ENCODE peak calls at places on chromosomes 13 and 19, in five cellular contexts. T, H, I, N and O are unnamed samples.

GRCh38 chr19:13817018-13817614 is 21.9 kb downstream of the ZSWIM4 start:
- DNase-seq in T (no peak), H (peak), I (no peak), N (no peak), O (no peak)

GRCh38 chr19:3397266-3398022 is 31.1 kb downstream of the NFIC start:
- DNase-seq in T (no peak), H (no peak), I (no peak), N (no peak), O (no peak)

GRCh38 chr13:39779337-39780270 is 124.1 kb downstream of the COG6 start:
- DNase-seq in T (peak), H (no peak), I (no peak), N (peak), O (peak)

GRCh38 chr13:39864221-39864620 is 208.8 kb downstream of the COG6 start:
- DNase-seq in T (no peak), H (no peak), I (no peak), N (no peak), O (no peak)

GRCh38 chr13:113366031-113366588 is 2.2 kb upstream of the GRTP1 start:
- DNase-seq in T (no peak), H (no peak), I (no peak), N (no peak), O (no peak)

GRCh38 chr13:50280538-50280937 is 265.3 kb downstream of the KCNRG start:
- DNase-seq in T (no peak), H (no peak), I (no peak), N (no peak), O (no peak)

GRCh38 chr13:107867701-107868661 is 347.4 kb downstream of the LIG4 start:
- DNase-seq in T (no peak), H (no peak), I (no peak), N (peak), O (no peak)

GRCh38 chr13:24228852-24229458 is 68.4 kb downstream of the SPATA13 start:
- DNase-seq in T (peak), H (no peak), I (no peak), N (peak), O (peak)

GRCh38 chr19:58325623-58326022 is 1.2 kb upstream of the ZSCAN22 start:
- DNase-seq in T (no peak), H (no peak), I (no peak), N (peak), O (no peak)

GRCh38 chr19:51771369-51771768 is 10.4 kb downstream of the FPR2 start:
- DNase-seq in T (no peak), H (no peak), I (no peak), N (no peak), O (no peak)

GRCh38 chr13:26019881-26020535 is 31.8 kb downstream of the SHISA2 start:
- DNase-seq in T (no peak), H (no peak), I (no peak), N (peak), O (no peak)

GRCh38 chr13:72295173-72295572 is 428.2 kb upstream of the DACH1 start:
- DNase-seq in T (no peak), H (no peak), I (no peak), N (no peak), O (no peak)

GRCh38 chr13:37443538-37443937 is 155.0 kb downstream of the POSTN start:
- DNase-seq in T (no peak), H (no peak), I (no peak), N (peak), O (no peak)

GRCh38 chr13:61247149-61247936 is 168.3 kb downstream of the PCDH20 start:
- DNase-seq in T (no peak), H (peak), I (no peak), N (no peak), O (no peak)

GRCh38 chr13:32752997-32753606 is 166.8 kb downstream of the PDS5B start:
- DNase-seq in T (no peak), H (no peak), I (no peak), N (no peak), O (no peak)

GRCh38 chr13:113862766-113863510 is 938 bp downstream of the GAS6 start:
- DNase-seq in T (no peak), H (peak), I (no peak), N (no peak), O (no peak)

GRCh38 chr13:33004454-33004853 is 11.8 kb upstream of the KL start:
- DNase-seq in T (no peak), H (no peak), I (no peak), N (no peak), O (no peak)

GRCh38 chr13:78147905-78148304 is 229.3 kb upstream of the EDNRB start:
- DNase-seq in T (no peak), H (no peak), I (no peak), N (peak), O (no peak)

GRCh38 chr19:44260343-44260681 is 626 bp downstream of the ZNF233 start:
- DNase-seq in T (no peak), H (no peak), I (no peak), N (no peak), O (no peak)

GRCh38 chr19:10346509-10346908 is 7.1 kb upstream of the ICAM3 start:
- DNase-seq in T (no peak), H (no peak), I (no peak), N (peak), O (no peak)

GRCh38 chr19:40671404-40671803 is 19.0 kb downstream of the NUMBL start:
- DNase-seq in T (no peak), H (no peak), I (no peak), N (no peak), O (no peak)

GRCh38 chr13:74444161-74444571 is 310.0 kb upstream of the KLF12 start:
- DNase-seq in T (no peak), H (no peak), I (no peak), N (no peak), O (no peak)
- H3K4me3 ChIP-seq in T (no peak), H (no peak), I (no peak), N (no peak), O (no peak)

DNA sequence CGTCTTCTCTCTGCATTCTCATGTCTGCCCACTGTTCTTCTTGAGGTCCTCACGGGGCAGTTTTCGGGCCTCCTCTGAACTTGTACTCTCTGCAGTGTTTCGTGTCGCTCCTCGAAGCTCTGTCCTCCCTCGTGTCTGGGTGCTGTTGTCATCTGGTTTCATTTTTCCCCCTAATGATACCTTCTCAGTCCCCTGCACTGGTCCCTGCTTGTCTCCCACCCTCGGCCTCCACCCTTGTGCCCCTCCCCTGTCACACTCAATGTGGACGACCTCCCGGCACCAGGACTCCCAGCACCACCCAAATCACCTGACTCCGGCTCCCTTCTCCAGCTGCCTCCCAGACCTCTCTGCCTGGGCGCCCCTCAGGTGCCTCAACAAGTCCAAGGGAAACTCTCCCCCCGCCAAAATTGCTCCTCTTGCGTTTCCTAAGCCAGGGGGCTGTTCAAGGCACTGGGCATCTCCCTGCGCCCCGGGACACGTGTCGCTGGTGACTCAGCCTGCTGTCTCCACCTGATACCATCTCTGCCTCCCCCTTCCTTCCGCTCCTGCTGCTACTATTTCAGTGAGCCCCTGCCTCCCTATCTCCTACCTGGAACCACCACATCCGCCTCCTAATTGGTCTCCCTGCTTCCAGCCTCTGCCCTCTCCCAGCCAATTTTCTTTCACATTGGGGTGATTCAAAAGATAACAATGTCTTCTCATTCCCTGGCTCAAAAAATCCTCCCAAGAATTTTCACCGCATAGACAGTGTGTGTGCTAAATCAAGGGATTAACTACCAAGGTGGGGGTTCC is 49.5 kb downstream of the RFX2 start:
- DNase-seq in T (no peak), H (no peak), I (no peak), N (no peak), O (no peak)
- H3K27ac ChIP-seq in T (peak), H (peak), I (peak), N (no peak), O (no peak)

GRCh38 chr19:48638831-48639381 is 1.7 kb upstream of the DBP start:
- DNase-seq in T (no peak), H (no peak), I (no peak), N (no peak), O (no peak)
- H3K4me3 ChIP-seq in T (peak), H (peak), I (peak), N (no peak), O (peak)

GRCh38 chr19:53034948-53035675 is 9.4 kb upstream of the ERVV-2 start:
- DNase-seq in T (no peak), H (no peak), I (no peak), N (no peak), O (no peak)
- H3K27ac ChIP-seq in T (no peak), H (no peak), I (no peak), N (no peak), O (no peak)